ENCODE peak calls at places on chromosomes 11 and 22, in ten cellular contexts. One of them, this sample, is unnamed.

GRCh38 chr11:15327786-15328231 is 213.1 kb downstream of the INSC start:
- DNase-seq in EL: peak
- DNase-seq in hypothalamus: peak
- DNase-seq in SHP77: peak
- DNase-seq in heart right ventricle: peak
- DNase-seq in body of pancreas: peak
- DNase-seq in right lobe of liver: peak
- DNase-seq in neuronal stem cell: peak
- DNase-seq in NCI-H1105 treated with DMSO at 0.1 percent for 48 hours: peak
- DNase-seq in foreskin fibroblast: no peak
- DNase-seq in this sample: peak

GRCh38 chr11:118645066-118645715 is 34.3 kb downstream of the TREH start:
- DNase-seq in EL: no peak
- DNase-seq in hypothalamus: no peak
- DNase-seq in SHP77: no peak
- DNase-seq in heart right ventricle: no peak
- DNase-seq in body of pancreas: no peak
- DNase-seq in right lobe of liver: no peak
- DNase-seq in neuronal stem cell: no peak
- DNase-seq in NCI-H1105 treated with DMSO at 0.1 percent for 48 hours: no peak
- DNase-seq in foreskin fibroblast: no peak
- DNase-seq in this sample: no peak

GRCh38 chr11:71542856-71543743 is 5.1 kb upstream of the KRTAP5-9 start:
- DNase-seq in EL: no peak
- DNase-seq in hypothalamus: no peak
- DNase-seq in SHP77: no peak
- DNase-seq in heart right ventricle: no peak
- DNase-seq in body of pancreas: no peak
- DNase-seq in right lobe of liver: no peak
- DNase-seq in neuronal stem cell: no peak
- DNase-seq in NCI-H1105 treated with DMSO at 0.1 percent for 48 hours: no peak
- DNase-seq in foreskin fibroblast: no peak
- DNase-seq in this sample: peak

GRCh38 chr11:69337211-69337721 is 43.3 kb downstream of the MYEOV start:
- DNase-seq in EL: peak
- DNase-seq in hypothalamus: no peak
- DNase-seq in SHP77: peak
- DNase-seq in heart right ventricle: no peak
- DNase-seq in body of pancreas: peak
- DNase-seq in right lobe of liver: peak
- DNase-seq in neuronal stem cell: no peak
- DNase-seq in NCI-H1105 treated with DMSO at 0.1 percent for 48 hours: no peak
- DNase-seq in foreskin fibroblast: peak
- DNase-seq in this sample: peak

GRCh38 chr11:88305430-88305829 is 32.1 kb downstream of the CTSC start:
- DNase-seq in EL: no peak
- DNase-seq in hypothalamus: no peak
- DNase-seq in SHP77: no peak
- DNase-seq in heart right ventricle: no peak
- DNase-seq in body of pancreas: no peak
- DNase-seq in right lobe of liver: no peak
- DNase-seq in neuronal stem cell: no peak
- DNase-seq in NCI-H1105 treated with DMSO at 0.1 percent for 48 hours: no peak
- DNase-seq in foreskin fibroblast: no peak
- DNase-seq in this sample: no peak

GRCh38 chr11:7571640-7572000 is 57.8 kb downstream of the PPFIBP2 start:
- DNase-seq in EL: peak
- DNase-seq in hypothalamus: no peak
- DNase-seq in SHP77: no peak
- DNase-seq in heart right ventricle: peak
- DNase-seq in body of pancreas: peak
- DNase-seq in right lobe of liver: peak
- DNase-seq in neuronal stem cell: peak
- DNase-seq in NCI-H1105 treated with DMSO at 0.1 percent for 48 hours: peak
- DNase-seq in foreskin fibroblast: peak
- DNase-seq in this sample: peak

GRCh38 chr11:117941163-117941707 is 12.0 kb upstream of the TMPRSS13 start:
- DNase-seq in EL: no peak
- DNase-seq in hypothalamus: no peak
- DNase-seq in SHP77: no peak
- DNase-seq in heart right ventricle: no peak
- DNase-seq in body of pancreas: no peak
- DNase-seq in right lobe of liver: peak
- DNase-seq in neuronal stem cell: no peak
- DNase-seq in NCI-H1105 treated with DMSO at 0.1 percent for 48 hours: no peak
- DNase-seq in foreskin fibroblast: no peak
- DNase-seq in this sample: peak

GRCh38 chr11:46427364-46427763 is 35.8 kb upstream of the CHRM4 start:
- DNase-seq in EL: no peak
- DNase-seq in hypothalamus: no peak
- DNase-seq in SHP77: no peak
- DNase-seq in heart right ventricle: no peak
- DNase-seq in body of pancreas: no peak
- DNase-seq in right lobe of liver: no peak
- DNase-seq in neuronal stem cell: no peak
- DNase-seq in NCI-H1105 treated with DMSO at 0.1 percent for 48 hours: no peak
- DNase-seq in foreskin fibroblast: no peak
- DNase-seq in this sample: no peak

GRCh38 chr22:37862570-37863325 is 13.5 kb downstream of the EIF3L start:
- DNase-seq in EL: no peak
- DNase-seq in hypothalamus: no peak
- DNase-seq in SHP77: no peak
- DNase-seq in heart right ventricle: no peak
- DNase-seq in body of pancreas: no peak
- DNase-seq in right lobe of liver: no peak
- DNase-seq in neuronal stem cell: no peak
- DNase-seq in NCI-H1105 treated with DMSO at 0.1 percent for 48 hours: no peak
- DNase-seq in foreskin fibroblast: no peak
- DNase-seq in this sample: no peak

GRCh38 chr11:77233011-77233410 is 68.5 kb downstream of the GDPD4 start:
- DNase-seq in EL: no peak
- DNase-seq in hypothalamus: no peak
- DNase-seq in SHP77: no peak
- DNase-seq in heart right ventricle: no peak
- DNase-seq in body of pancreas: no peak
- DNase-seq in right lobe of liver: no peak
- DNase-seq in neuronal stem cell: no peak
- DNase-seq in NCI-H1105 treated with DMSO at 0.1 percent for 48 hours: no peak
- DNase-seq in foreskin fibroblast: no peak
- DNase-seq in this sample: no peak

GRCh38 chr11:36456136-36456535 is 53.9 kb downstream of the TRAF6 start:
- DNase-seq in EL: no peak
- DNase-seq in hypothalamus: no peak
- DNase-seq in SHP77: no peak
- DNase-seq in heart right ventricle: no peak
- DNase-seq in body of pancreas: no peak
- DNase-seq in right lobe of liver: no peak
- DNase-seq in neuronal stem cell: no peak
- DNase-seq in NCI-H1105 treated with DMSO at 0.1 percent for 48 hours: no peak
- DNase-seq in foreskin fibroblast: peak
- DNase-seq in this sample: no peak

GRCh38 chr11:19216021-19216420 is 14.2 kb upstream of the CSRP3 start:
- DNase-seq in EL: no peak
- DNase-seq in hypothalamus: no peak
- DNase-seq in SHP77: no peak
- DNase-seq in heart right ventricle: no peak
- DNase-seq in body of pancreas: no peak
- DNase-seq in right lobe of liver: no peak
- DNase-seq in neuronal stem cell: no peak
- DNase-seq in NCI-H1105 treated with DMSO at 0.1 percent for 48 hours: no peak
- DNase-seq in foreskin fibroblast: no peak
- DNase-seq in this sample: no peak

GRCh38 chr11:101445761-101446160 is 138.0 kb downstream of the TRPC6 start:
- DNase-seq in EL: peak
- DNase-seq in hypothalamus: no peak
- DNase-seq in SHP77: no peak
- DNase-seq in heart right ventricle: no peak
- DNase-seq in body of pancreas: no peak
- DNase-seq in right lobe of liver: no peak
- DNase-seq in neuronal stem cell: no peak
- DNase-seq in NCI-H1105 treated with DMSO at 0.1 percent for 48 hours: no peak
- DNase-seq in foreskin fibroblast: peak
- DNase-seq in this sample: no peak

GRCh38 chr11:67439321-67440228 is 2.1 kb upstream of the PTPRCAP start:
- DNase-seq in EL: no peak
- DNase-seq in hypothalamus: no peak
- DNase-seq in SHP77: no peak
- DNase-seq in heart right ventricle: no peak
- DNase-seq in body of pancreas: no peak
- DNase-seq in right lobe of liver: no peak
- DNase-seq in neuronal stem cell: no peak
- DNase-seq in NCI-H1105 treated with DMSO at 0.1 percent for 48 hours: no peak
- DNase-seq in foreskin fibroblast: peak
- DNase-seq in this sample: no peak

GRCh38 chr11:29679996-29680395 is 336.8 kb downstream of the KCNA4 start:
- DNase-seq in EL: no peak
- DNase-seq in hypothalamus: no peak
- DNase-seq in SHP77: no peak
- DNase-seq in heart right ventricle: no peak
- DNase-seq in body of pancreas: no peak
- DNase-seq in right lobe of liver: no peak
- DNase-seq in neuronal stem cell: no peak
- DNase-seq in NCI-H1105 treated with DMSO at 0.1 percent for 48 hours: no peak
- DNase-seq in foreskin fibroblast: no peak
- DNase-seq in this sample: no peak

GRCh38 chr11:13052130-13052541 is 43.0 kb downstream of the RASSF10 start:
- DNase-seq in EL: no peak
- DNase-seq in hypothalamus: no peak
- DNase-seq in SHP77: no peak
- DNase-seq in heart right ventricle: no peak
- DNase-seq in body of pancreas: peak
- DNase-seq in right lobe of liver: no peak
- DNase-seq in neuronal stem cell: no peak
- DNase-seq in NCI-H1105 treated with DMSO at 0.1 percent for 48 hours: no peak
- DNase-seq in foreskin fibroblast: no peak
- DNase-seq in this sample: peak

GRCh38 chr22:39984006-39984405 is 10.7 kb upstream of the FAM83F start:
- DNase-seq in EL: no peak
- DNase-seq in hypothalamus: no peak
- DNase-seq in SHP77: no peak
- DNase-seq in heart right ventricle: no peak
- DNase-seq in body of pancreas: no peak
- DNase-seq in right lobe of liver: no peak
- DNase-seq in neuronal stem cell: no peak
- DNase-seq in NCI-H1105 treated with DMSO at 0.1 percent for 48 hours: no peak
- DNase-seq in foreskin fibroblast: no peak
- DNase-seq in this sample: no peak

GRCh38 chr11:23755769-23756168 is 741.1 kb upstream of the LUZP2 start:
- DNase-seq in EL: no peak
- DNase-seq in hypothalamus: no peak
- DNase-seq in SHP77: no peak
- DNase-seq in heart right ventricle: no peak
- DNase-seq in body of pancreas: no peak
- DNase-seq in right lobe of liver: no peak
- DNase-seq in neuronal stem cell: no peak
- DNase-seq in NCI-H1105 treated with DMSO at 0.1 percent for 48 hours: no peak
- DNase-seq in foreskin fibroblast: no peak
- DNase-seq in this sample: no peak

GRCh38 chr11:115066111-115066660 is 387.9 kb downstream of the NXPE2 start:
- DNase-seq in EL: no peak
- DNase-seq in hypothalamus: no peak
- DNase-seq in SHP77: no peak
- DNase-seq in heart right ventricle: no peak
- DNase-seq in body of pancreas: no peak
- DNase-seq in right lobe of liver: no peak
- DNase-seq in neuronal stem cell: no peak
- DNase-seq in NCI-H1105 treated with DMSO at 0.1 percent for 48 hours: no peak
- DNase-seq in foreskin fibroblast: no peak
- DNase-seq in this sample: no peak

GRCh38 chr11:96260067-96260511 is 82.9 kb downstream of the MAML2 start:
- DNase-seq in EL: no peak
- DNase-seq in hypothalamus: no peak
- DNase-seq in SHP77: no peak
- DNase-seq in heart right ventricle: no peak
- DNase-seq in body of pancreas: no peak
- DNase-seq in right lobe of liver: no peak
- DNase-seq in neuronal stem cell: no peak
- DNase-seq in NCI-H1105 treated with DMSO at 0.1 percent for 48 hours: no peak
- DNase-seq in foreskin fibroblast: no peak
- DNase-seq in this sample: no peak

GRCh38 chr11:94017446-94017845 is 3.7 kb upstream of the HEPHL1 start:
- DNase-seq in EL: peak
- DNase-seq in hypothalamus: no peak
- DNase-seq in SHP77: no peak
- DNase-seq in heart right ventricle: no peak
- DNase-seq in body of pancreas: no peak
- DNase-seq in right lobe of liver: no peak
- DNase-seq in neuronal stem cell: no peak
- DNase-seq in NCI-H1105 treated with DMSO at 0.1 percent for 48 hours: no peak
- DNase-seq in foreskin fibroblast: no peak
- DNase-seq in this sample: no peak

GRCh38 chr22:43234299-43234988 is 47.5 kb upstream of the TTLL12 start:
- DNase-seq in EL: no peak
- DNase-seq in hypothalamus: no peak
- DNase-seq in SHP77: no peak
- DNase-seq in heart right ventricle: no peak
- DNase-seq in body of pancreas: no peak
- DNase-seq in right lobe of liver: no peak
- DNase-seq in neuronal stem cell: no peak
- DNase-seq in NCI-H1105 treated with DMSO at 0.1 percent for 48 hours: no peak
- DNase-seq in foreskin fibroblast: no peak
- DNase-seq in this sample: no peak

GRCh38 chr11:120032766-120033390 is 105.0 kb downstream of the TRIM29 start:
- DNase-seq in EL: no peak
- DNase-seq in hypothalamus: no peak
- DNase-seq in SHP77: no peak
- DNase-seq in heart right ventricle: no peak
- DNase-seq in body of pancreas: no peak
- DNase-seq in right lobe of liver: no peak
- DNase-seq in neuronal stem cell: no peak
- DNase-seq in NCI-H1105 treated with DMSO at 0.1 percent for 48 hours: no peak
- DNase-seq in foreskin fibroblast: no peak
- DNase-seq in this sample: peak